ENCODE peak calls at places on chromosome 9, in ten cellular contexts. X, B, F, M, E, N, S, W, O and R are unnamed samples.

GRCh38 chr9:104915049-104915448 is 12.9 kb downstream of the ABCA1 start:
- DNase-seq in X (no peak), B (no peak), F (no peak), M (no peak), E (no peak), N (no peak), S (no peak), W (no peak), O (no peak), R (no peak)

GRCh38 chr9:2473691-2474090 is 147.9 kb upstream of the VLDLR start:
- DNase-seq in X (no peak), B (no peak), F (no peak), M (no peak), E (no peak), N (no peak), S (no peak), W (no peak), O (no peak), R (no peak)

GRCh38 chr9:129566563-129567266 is 54.2 kb downstream of the C9orf50 start:
- DNase-seq in X (no peak), B (no peak), F (no peak), M (no peak), E (no peak), N (no peak), S (no peak), W (no peak), O (no peak), R (no peak)

GRCh38 chr9:127711226-127711701 is 4.2 kb downstream of the PTRH1 start:
- DNase-seq in X (no peak), B (no peak), F (no peak), M (no peak), E (no peak), N (no peak), S (no peak), W (no peak), O (no peak), R (no peak)

GRCh38 chr9:33452828-33453271 is 5.5 kb upstream of the AQP3 start:
- DNase-seq in X (peak; percentile 29), B (no peak), F (peak; percentile 73), M (peak; percentile 31), E (peak; percentile 87), N (peak; percentile 42), S (peak; percentile 77), W (peak; percentile 82), O (peak; percentile 82), R (peak; percentile 84)

GRCh38 chr9:97411789-97412627 is at the start of gene TDRD7:
- DNase-seq in X (peak; percentile 91), B (peak; percentile 86), F (peak; percentile 71), M (peak; percentile 93), E (peak; percentile 95), N (peak; percentile 90), S (peak; percentile 87), W (peak; percentile 71), O (peak; percentile 84), R (peak; percentile 75)

GRCh38 chr9:133127340-133127981 is 6.4 kb upstream of the RALGDS start:
- DNase-seq in X (peak; percentile 61), B (peak; percentile 43), F (no peak), M (peak; percentile 51), E (no peak), N (peak; percentile 74), S (no peak), W (peak; percentile 58), O (no peak), R (no peak)

GRCh38 chr9:89096807-89097206 is 81.8 kb downstream of the SHC3 start:
- DNase-seq in X (no peak), B (no peak), F (no peak), M (no peak), E (no peak), N (no peak), S (no peak), W (no peak), O (no peak), R (no peak)

GRCh38 chr9:108478431-108478837 is 377.4 kb downstream of the ACTL7B start:
- DNase-seq in X (no peak), B (no peak), F (no peak), M (no peak), E (peak; percentile 75), N (no peak), S (peak; percentile 82), W (peak; percentile 99), O (no peak), R (peak; percentile 90)

GRCh38 chr9:127763918-127764384 is 14.5 kb downstream of the SH2D3C start:
- DNase-seq in X (no peak), B (no peak), F (peak; percentile 35), M (no peak), E (no peak), N (no peak), S (peak; percentile 51), W (peak; percentile 23), O (no peak), R (no peak)

GRCh38 chr9:137369911-137370630 is 52.9 kb downstream of the EXD3 start:
- DNase-seq in X (no peak), B (no peak), F (no peak), M (no peak), E (no peak), N (no peak), S (no peak), W (no peak), O (no peak), R (no peak)

GRCh38 chr9:744790-745456 is 96.6 kb upstream of the DMRT1 start:
- DNase-seq in X (peak; percentile 88), B (no peak), F (no peak), M (no peak), E (no peak), N (no peak), S (no peak), W (no peak), O (no peak), R (no peak)

GRCh38 chr9:7042124-7042523 is 284.4 kb downstream of the KDM4C start:
- DNase-seq in X (no peak), B (no peak), F (no peak), M (no peak), E (peak; percentile 85), N (no peak), S (no peak), W (peak; percentile 46), O (no peak), R (peak; percentile 12)